ENCODE peak calls at places on chromosome 18, in four cellular contexts. One of them, this sample, is unnamed.

GRCh38 chr18:9803698-9804516 is 81.9 kb upstream of the TXNDC2 start:
- DNase-seq in heart right ventricle: peak; percentile 64
- DNase-seq in IMR-90: no peak
- DNase-seq in prostate gland: peak; percentile 65
- DNase-seq in this sample: no peak

GRCh38 chr18:3383381-3383915 is 66.5 kb upstream of the TGIF1 start:
- DNase-seq in IMR-90: no peak
- DNase-seq in prostate gland: no peak
- DNase-seq in heart right ventricle: no peak
- DNase-seq in this sample: no peak

GRCh38 chr18:75132471-75132870 is 76.5 kb downstream of the PTGR3 start:
- DNase-seq in prostate gland: no peak
- DNase-seq in heart right ventricle: no peak
- DNase-seq in IMR-90: no peak
- DNase-seq in this sample: no peak

GRCh38 chr18:62844850-62845643 is 129.7 kb downstream of the PHLPP1 start:
- DNase-seq in heart right ventricle: no peak
- DNase-seq in prostate gland: no peak
- DNase-seq in IMR-90: no peak
- DNase-seq in this sample: no peak

GRCh38 chr18:54100466-54100865 is 124.0 kb downstream of the MBD2 start:
- DNase-seq in prostate gland: no peak
- DNase-seq in IMR-90: no peak
- DNase-seq in heart right ventricle: no peak
- DNase-seq in this sample: no peak

GRCh38 chr18:67035026-67035425 is 431.1 kb upstream of the CDH19 start:
- DNase-seq in prostate gland: no peak
- DNase-seq in heart right ventricle: no peak
- DNase-seq in IMR-90: no peak
- DNase-seq in this sample: no peak

GRCh38 chr18:39942702-39943101 is 2012.3 kb upstream of the PIK3C3 start:
- DNase-seq in IMR-90: no peak
- DNase-seq in prostate gland: no peak
- DNase-seq in heart right ventricle: no peak
- DNase-seq in this sample: no peak

GRCh38 chr18:8866679-8867078 is 161.3 kb downstream of the MTCL1 start:
- DNase-seq in IMR-90: no peak
- DNase-seq in prostate gland: no peak
- DNase-seq in heart right ventricle: no peak
- DNase-seq in this sample: no peak

GRCh38 chr18:37537868-37538525 is 27.6 kb downstream of the CELF4 start:
- DNase-seq in heart right ventricle: peak; percentile 72
- DNase-seq in IMR-90: peak; percentile 44
- DNase-seq in prostate gland: peak; percentile 68
- DNase-seq in this sample: peak; percentile 25

GRCh38 chr18:77065221-77065981 is 67.2 kb downstream of the MBP start:
- DNase-seq in prostate gland: no peak
- DNase-seq in heart right ventricle: no peak
- DNase-seq in IMR-90: peak; percentile 94
- DNase-seq in this sample: no peak

GRCh38 chr18:8828798-8829197 is 123.4 kb downstream of the MTCL1 start:
- DNase-seq in heart right ventricle: no peak
- DNase-seq in IMR-90: no peak
- DNase-seq in prostate gland: no peak
- DNase-seq in this sample: no peak

GRCh38 chr18:63376493-63377053 is 9.6 kb upstream of the KDSR start:
- DNase-seq in IMR-90: peak; percentile 31
- DNase-seq in heart right ventricle: no peak
- DNase-seq in prostate gland: no peak
- DNase-seq in this sample: no peak

GRCh38 chr18:13374468-13375301 is 156.1 kb downstream of the LDLRAD4 start:
- DNase-seq in IMR-90: no peak
- DNase-seq in heart right ventricle: no peak
- DNase-seq in prostate gland: no peak
- DNase-seq in this sample: no peak

GRCh38 chr18:41955688-41956087 is 654 bp downstream of the PIK3C3 start:
- DNase-seq in prostate gland: no peak
- DNase-seq in IMR-90: no peak
- DNase-seq in heart right ventricle: no peak
- DNase-seq in this sample: no peak

GRCh38 chr18:77522031-77522675 is 272.5 kb downstream of the GALR1 start:
- DNase-seq in heart right ventricle: no peak
- DNase-seq in IMR-90: no peak
- DNase-seq in prostate gland: no peak
- DNase-seq in this sample: no peak

GRCh38 chr18:2880473-2880872 is 33.7 kb downstream of the EMILIN2 start:
- DNase-seq in IMR-90: no peak
- DNase-seq in prostate gland: no peak
- DNase-seq in heart right ventricle: no peak
- DNase-seq in this sample: no peak

GRCh38 chr18:55334875-55335274 is 253.1 kb downstream of the TCF4 start:
- DNase-seq in IMR-90: no peak
- DNase-seq in heart right ventricle: peak; percentile 54
- DNase-seq in prostate gland: no peak
- DNase-seq in this sample: no peak

GRCh38 chr18:9627642-9628041 is 13.3 kb upstream of the PPP4R1 start:
- DNase-seq in IMR-90: peak; percentile 65
- DNase-seq in prostate gland: no peak
- DNase-seq in heart right ventricle: no peak
- DNase-seq in this sample: no peak

GRCh38 chr18:78647018-78647417 is 332.6 kb upstream of the SALL3 start:
- DNase-seq in heart right ventricle: no peak
- DNase-seq in IMR-90: no peak
- DNase-seq in prostate gland: no peak
- DNase-seq in this sample: no peak

DNA sequence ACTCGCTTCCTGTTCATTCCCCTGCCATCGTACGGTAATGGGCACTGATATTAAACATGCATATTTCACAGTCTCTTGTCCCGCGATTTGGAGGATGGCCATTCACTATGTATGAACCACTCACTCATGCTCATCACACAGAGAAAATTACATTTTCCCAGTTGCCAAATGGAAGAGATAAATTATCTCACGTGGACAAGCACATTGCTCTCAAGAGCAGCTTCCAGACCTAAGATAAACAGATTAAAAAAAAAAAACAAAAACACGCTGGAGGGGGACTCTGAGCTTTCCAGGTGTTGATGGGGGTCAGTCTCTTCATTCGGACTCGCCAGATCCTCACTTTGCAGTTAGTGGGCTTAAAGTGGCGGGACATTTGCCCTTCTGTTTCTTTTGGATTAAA is 1.7 kb upstream of the MAPK4 start:
- DNase-seq in heart right ventricle: no peak
- DNase-seq in IMR-90: no peak
- DNase-seq in prostate gland: no peak
- DNase-seq in this sample: no peak
- H3K27me3 ChIP-seq in heart right ventricle: no peaks in the 10 kb centered on the region
- H3K27me3 ChIP-seq in IMR-90: peaks cover 34% of the 10 kb centered on the region
- H3K27me3 ChIP-seq in prostate gland: no peaks in the 10 kb centered on the region
- H3K27me3 ChIP-seq in this sample: peaks cover 9% of the 10 kb centered on the region

DNA sequence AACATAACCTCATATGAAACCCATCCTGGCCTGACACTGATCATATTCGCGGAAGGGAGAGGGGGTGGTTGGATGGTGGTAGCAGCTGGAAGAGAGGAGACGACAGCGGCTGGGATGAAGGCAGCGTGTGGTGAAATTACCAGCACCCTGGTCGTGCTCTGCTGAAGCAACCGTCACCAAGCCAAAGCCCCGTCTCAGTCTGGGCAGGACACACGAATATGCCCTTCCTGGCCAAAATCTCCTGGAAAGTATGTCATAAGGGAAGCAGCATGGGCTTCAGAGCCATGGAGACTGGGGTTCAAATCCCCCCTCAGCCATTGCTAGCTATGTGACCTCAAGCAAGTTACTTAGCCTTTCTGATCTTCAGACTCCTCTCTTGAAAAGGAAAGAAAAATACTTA is 63.2 kb upstream of the CABLES1 start:
- DNase-seq in prostate gland: no peak
- DNase-seq in heart right ventricle: no peak
- DNase-seq in IMR-90: no peak
- DNase-seq in this sample: no peak
- H3K4me1 ChIP-seq in prostate gland: no peaks in the 10 kb centered on the region
- H3K4me1 ChIP-seq in heart right ventricle: no peaks in the 10 kb centered on the region
- H3K4me1 ChIP-seq in IMR-90: peaks cover 2% of the 10 kb centered on the region
- H3K4me1 ChIP-seq in this sample: no peaks in the 10 kb centered on the region

DNA sequence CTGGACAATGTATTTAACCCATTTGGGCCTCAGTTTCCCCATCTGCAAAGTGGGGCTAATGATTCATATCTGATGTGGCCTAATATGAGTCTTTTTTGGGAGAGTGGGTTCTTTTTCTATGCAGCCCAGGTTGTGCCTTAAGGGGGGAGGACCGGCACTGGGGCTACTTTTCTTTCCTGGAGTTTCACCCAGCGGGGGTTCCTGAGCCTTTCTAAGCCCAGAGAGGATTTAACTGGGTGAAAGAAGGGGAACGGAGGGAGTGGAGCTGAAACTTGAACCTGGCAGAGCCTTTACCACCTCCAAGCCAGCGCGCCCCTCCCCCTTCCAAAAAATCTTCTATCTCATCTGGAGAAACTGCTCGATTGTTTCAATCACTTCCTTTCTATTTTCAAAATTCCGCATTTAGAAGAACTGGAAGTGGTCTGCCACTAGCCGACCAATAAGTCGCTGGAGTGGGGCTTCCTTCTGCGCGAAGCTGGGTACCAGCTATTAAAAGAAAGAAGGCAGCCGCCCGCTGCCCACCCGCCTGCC is 205.0 kb upstream of the SMAD2 start:
- DNase-seq in prostate gland: no peak
- DNase-seq in IMR-90: no peak
- DNase-seq in heart right ventricle: no peak
- DNase-seq in this sample: no peak
- H3K27me3 ChIP-seq in prostate gland: no peaks in the 10 kb centered on the region
- H3K27me3 ChIP-seq in IMR-90: peaks cover 54% of the 10 kb centered on the region
- H3K27me3 ChIP-seq in heart right ventricle: no peaks in the 10 kb centered on the region
- H3K27me3 ChIP-seq in this sample: no peaks in the 10 kb centered on the region

GRCh38 chr18:468841-469796 is 31.4 kb downstream of the COLEC12 start:
- DNase-seq in prostate gland: no peak
- DNase-seq in heart right ventricle: no peak
- DNase-seq in IMR-90: no peak
- DNase-seq in this sample: no peak

GRCh38 chr18:470661-471501 is 29.6 kb downstream of the COLEC12 start:
- DNase-seq in prostate gland: no peak
- DNase-seq in IMR-90: peak; percentile 69
- DNase-seq in heart right ventricle: no peak
- DNase-seq in this sample: no peak

GRCh38 chr18:473687-474265 is 26.7 kb downstream of the COLEC12 start:
- DNase-seq in heart right ventricle: no peak
- DNase-seq in prostate gland: no peak
- DNase-seq in IMR-90: no peak
- DNase-seq in this sample: no peak

GRCh38 chr18:474416-474815 is 26.1 kb downstream of the COLEC12 start:
- DNase-seq in prostate gland: no peak
- DNase-seq in heart right ventricle: no peak
- DNase-seq in IMR-90: no peak
- DNase-seq in this sample: peak; percentile 27

DNA sequence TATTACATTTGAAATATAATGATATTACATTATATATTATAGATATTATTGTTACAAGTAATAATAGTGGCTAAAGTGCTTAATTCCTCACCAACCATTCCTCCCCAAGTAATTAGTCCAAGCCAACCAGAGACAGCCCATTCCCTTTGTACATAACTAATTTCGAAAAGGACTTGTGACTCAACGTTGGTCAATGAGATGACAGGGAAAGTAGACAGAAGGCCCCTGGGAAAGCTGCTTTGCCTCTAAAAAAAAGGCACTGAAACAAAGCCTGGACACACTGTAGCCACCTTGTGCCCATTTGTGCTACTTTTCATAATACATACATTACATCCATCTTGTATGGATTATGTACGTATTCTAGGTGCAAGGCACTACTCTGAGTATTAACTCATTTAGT is 28.8 kb downstream of the COLEC12 start:
- DNase-seq in IMR-90: no peak
- DNase-seq in prostate gland: no peak
- DNase-seq in heart right ventricle: no peak
- DNase-seq in this sample: no peak
- H3K4me1 ChIP-seq in IMR-90: peaks cover 16% of the 10 kb centered on the region
- H3K4me1 ChIP-seq in prostate gland: no peaks in the 10 kb centered on the region
- H3K4me1 ChIP-seq in heart right ventricle: peaks cover 22% of the 10 kb centered on the region
- H3K4me1 ChIP-seq in this sample: no peaks in the 10 kb centered on the region

GRCh38 chr18:58045265-58046086 is 1.4 kb downstream of the NEDD4L start:
- DNase-seq in prostate gland: peak; percentile 88
- DNase-seq in heart right ventricle: peak; percentile 8
- DNase-seq in IMR-90: peak; percentile 31
- DNase-seq in this sample: peak; percentile 21

GRCh38 chr18:58044370-58045264 is 591 bp downstream of the NEDD4L start:
- DNase-seq in prostate gland: peak; percentile 29
- DNase-seq in heart right ventricle: peak; percentile 5
- DNase-seq in IMR-90: peak; percentile 34
- DNase-seq in this sample: peak; percentile 39

GRCh38 chr18:58041633-58042032 is 2.4 kb upstream of the NEDD4L start:
- DNase-seq in heart right ventricle: no peak
- DNase-seq in prostate gland: no peak
- DNase-seq in IMR-90: no peak
- DNase-seq in this sample: no peak

GRCh38 chr18:58043452-58044369 is at the start of gene NEDD4L:
- DNase-seq in heart right ventricle: peak; percentile 79
- DNase-seq in IMR-90: peak; percentile 83
- DNase-seq in prostate gland: peak; percentile 89
- DNase-seq in this sample: peak; percentile 72

DNA sequence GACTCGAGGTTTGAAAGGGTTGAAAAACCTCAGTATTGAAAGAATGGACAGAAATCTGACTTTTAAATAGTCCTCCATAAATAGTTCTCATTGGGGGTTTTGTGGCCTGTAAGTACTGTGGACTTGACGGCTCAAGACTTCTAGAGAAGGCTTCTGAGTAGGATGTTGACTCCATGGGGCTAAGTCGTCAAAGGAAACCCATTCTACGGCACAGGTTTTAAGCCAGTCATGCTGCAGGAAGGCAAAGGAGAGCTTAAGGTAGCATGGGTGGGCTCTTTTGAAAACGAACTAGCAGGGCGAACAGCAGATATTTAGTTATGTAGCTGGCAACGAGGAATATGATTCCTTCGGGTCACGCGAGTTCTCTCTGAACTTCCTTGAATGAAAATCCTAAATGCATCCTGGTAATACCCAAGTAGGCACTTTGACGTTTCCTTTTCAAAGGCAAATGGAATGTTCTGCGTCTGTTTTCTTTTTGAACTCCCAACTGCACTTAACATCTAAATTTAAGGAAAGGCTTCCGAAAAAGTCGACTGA is 1.1 kb upstream of the NEDD4L start:
- DNase-seq in prostate gland: no peak
- DNase-seq in heart right ventricle: no peak
- DNase-seq in IMR-90: no peak
- DNase-seq in this sample: no peak
- H3K27me3 ChIP-seq in prostate gland: no peaks in the 10 kb centered on the region
- H3K27me3 ChIP-seq in heart right ventricle: no peaks in the 10 kb centered on the region
- H3K27me3 ChIP-seq in IMR-90: peaks cover 5% of the 10 kb centered on the region
- H3K27me3 ChIP-seq in this sample: no peaks in the 10 kb centered on the region

GRCh38 chr18:58868440-58868839 is 3.8 kb downstream of the ZNF532 start:
- DNase-seq in IMR-90: no peak
- DNase-seq in heart right ventricle: no peak
- DNase-seq in prostate gland: no peak
- DNase-seq in this sample: no peak

GRCh38 chr18:58870130-58870529 is 5.5 kb downstream of the ZNF532 start:
- DNase-seq in IMR-90: peak; percentile 35
- DNase-seq in heart right ventricle: no peak
- DNase-seq in prostate gland: no peak
- DNase-seq in this sample: no peak

GRCh38 chr18:58867281-58867961 is 2.7 kb downstream of the ZNF532 start:
- DNase-seq in IMR-90: no peak
- DNase-seq in prostate gland: peak; percentile 58
- DNase-seq in heart right ventricle: no peak
- DNase-seq in this sample: no peak

GRCh38 chr18:58871514-58872490 is 7.1 kb downstream of the ZNF532 start:
- DNase-seq in heart right ventricle: no peak
- DNase-seq in prostate gland: no peak
- DNase-seq in IMR-90: peak; percentile 36
- DNase-seq in this sample: no peak

GRCh38 chr18:58870621-58871020 is 5.9 kb downstream of the ZNF532 start:
- DNase-seq in IMR-90: no peak
- DNase-seq in heart right ventricle: no peak
- DNase-seq in prostate gland: no peak
- DNase-seq in this sample: no peak
- H3K4me1 ChIP-seq in IMR-90: peaks cover 28% of the 10 kb centered on the region
- H3K4me1 ChIP-seq in heart right ventricle: peaks cover 69% of the 10 kb centered on the region
- H3K4me1 ChIP-seq in prostate gland: peaks cover 18% of the 10 kb centered on the region
- H3K4me1 ChIP-seq in this sample: no peaks in the 10 kb centered on the region

This sample was measured in uterus.